ENCODE peak calls at places on chromosomes 6 and 20, in six cellular contexts. P is body of pancreas, X is lower lobe of right lung, G is psoas muscle, F is H1, K is cardiac muscle cell. R is an unnamed sample. For H3K9me3, the result is how much of the 10 kb centered on the place peaks cover.

GRCh38 chr6:1904494-1904854 is 294.8 kb downstream of the FOXC1 start:
- DNase-seq in G (no peak), K (peak), X (no peak), P (peak), F (no peak), R (no peak)

GRCh38 chr6:128432394-128432793 is 88.0 kb downstream of the PTPRK start:
- DNase-seq in F (no peak), P (no peak), G (no peak), X (no peak), K (peak), R (no peak)

GRCh38 chr20:57884956-57885355 is 175.1 kb upstream of the PMEPA1 start:
- DNase-seq in G (no peak), X (no peak), F (no peak), K (no peak), P (no peak), R (no peak)

GRCh38 chr6:142448091-142448729 is 146.4 kb downstream of the ADGRG6 start:
- DNase-seq in F (no peak), G (no peak), X (no peak), K (no peak), P (no peak), R (no peak)

GRCh38 chr6:147448775-147449174 is 59.7 kb upstream of the SAMD5 start:
- DNase-seq in K (no peak), P (no peak), G (no peak), F (no peak), X (no peak), R (no peak)

GRCh38 chr6:106913676-106914280 is 60.8 kb downstream of the CD24 start:
- DNase-seq in P (no peak), K (no peak), X (no peak), F (no peak), G (no peak), R (peak)

GRCh38 chr6:39357998-39358686 is 35.6 kb upstream of the KCNK16 start:
- DNase-seq in K (peak), F (no peak), G (no peak), X (no peak), P (peak), R (no peak)

GRCh38 chr6:139538366-139538765 is 163.9 kb upstream of the CITED2 start:
- DNase-seq in X (no peak), P (no peak), F (no peak), G (no peak), K (no peak), R (no peak)

GRCh38 chr6:34919651-34920050 is 30.6 kb downstream of the ANKS1A start:
- DNase-seq in G (no peak), F (no peak), K (peak), X (no peak), P (no peak), R (no peak)

GRCh38 chr20:62225026-62225425 is 4.9 kb upstream of the HRH3 start:
- DNase-seq in X (no peak), P (no peak), K (no peak), G (no peak), F (no peak), R (no peak)

GRCh38 chr6:151179321-151179720 is 60.4 kb upstream of the AKAP12 start:
- DNase-seq in X (no peak), G (no peak), P (no peak), F (no peak), K (peak), R (no peak)

GRCh38 chr20:33914871-33915270 is 78.8 kb upstream of the RALY start:
- DNase-seq in X (no peak), G (no peak), K (peak), F (no peak), P (no peak), R (no peak)

GRCh38 chr6:128036808-128037570 is 136.1 kb upstream of the THEMIS start:
- DNase-seq in X (no peak), K (peak), F (no peak), G (no peak), P (no peak), R (no peak)

GRCh38 chr20:22925613-22925983 is 109.5 kb upstream of the SSTR4 start:
- DNase-seq in K (peak), G (no peak), P (no peak), X (no peak), F (no peak), R (no peak)

GRCh38 chr6:125640441-125641150 is 108.8 kb upstream of the HEY2 start:
- DNase-seq in G (no peak), X (no peak), F (no peak), K (no peak), P (no peak), R (no peak)

GRCh38 chr6:170147832-170148708 is 142.8 kb downstream of the DLL1 start:
- DNase-seq in P (peak), K (no peak), X (peak), G (peak), F (no peak), R (no peak)

GRCh38 chr20:5835234-5835845 is 85.1 kb downstream of the SHLD1 start:
- DNase-seq in G (peak), K (peak), X (no peak), F (no peak), P (peak), R (no peak)

GRCh38 chr6:100176321-100176950 is 182.4 kb upstream of the MCHR2 start:
- DNase-seq in P (peak), K (peak), F (no peak), G (no peak), X (no peak), R (peak)

GRCh38 chr6:15551798-15552197 is 111.0 kb downstream of the DTNBP1 start:
- DNase-seq in F (no peak), P (peak), G (no peak), K (peak), X (no peak), R (no peak)

GRCh38 chr20:17443326-17443858 is 87.8 kb downstream of the BFSP1 start:
- DNase-seq in F (no peak), K (no peak), G (no peak), X (no peak), P (no peak), R (no peak)

GRCh38 chr6:76381612-76382011 is 309.1 kb upstream of the IMPG1 start:
- DNase-seq in K (no peak), G (no peak), F (no peak), P (no peak), X (no peak), R (no peak)

GRCh38 chr20:18058661-18059467 is 1.1 kb upstream of the OVOL2 start:
- DNase-seq in K (no peak), F (peak), P (peak), X (peak), G (no peak), R (peak)

GRCh38 chr6:122817766-122818165 is 28.7 kb downstream of the SMPDL3A start:
- DNase-seq in K (no peak), F (no peak), X (no peak), G (no peak), P (no peak), R (no peak)

GRCh38 chr6:328184-328670 is 35.9 kb downstream of the DUSP22 start:
- DNase-seq in X (peak), G (no peak), K (peak), F (no peak), P (no peak), R (no peak)

GRCh38 chr20:24850206-24850605 is 98.9 kb upstream of the CST7 start:
- DNase-seq in P (no peak), K (no peak), G (no peak), X (no peak), F (no peak), R (no peak)
- H3K9me3 ChIP-seq in P (under half), K (under half), G (under half), X (under half), F (under half), R (under half)

GRCh38 chr6:31897612-31898199 is at the start of gene EHMT2:
- DNase-seq in F (peak), X (peak), P (peak), G (peak), K (peak), R (peak)
- TF ChIP-seq CTCF in F (no peak), X (no peak), P (no peak), G (peak), K (no peak), R (no peak)

DNA sequence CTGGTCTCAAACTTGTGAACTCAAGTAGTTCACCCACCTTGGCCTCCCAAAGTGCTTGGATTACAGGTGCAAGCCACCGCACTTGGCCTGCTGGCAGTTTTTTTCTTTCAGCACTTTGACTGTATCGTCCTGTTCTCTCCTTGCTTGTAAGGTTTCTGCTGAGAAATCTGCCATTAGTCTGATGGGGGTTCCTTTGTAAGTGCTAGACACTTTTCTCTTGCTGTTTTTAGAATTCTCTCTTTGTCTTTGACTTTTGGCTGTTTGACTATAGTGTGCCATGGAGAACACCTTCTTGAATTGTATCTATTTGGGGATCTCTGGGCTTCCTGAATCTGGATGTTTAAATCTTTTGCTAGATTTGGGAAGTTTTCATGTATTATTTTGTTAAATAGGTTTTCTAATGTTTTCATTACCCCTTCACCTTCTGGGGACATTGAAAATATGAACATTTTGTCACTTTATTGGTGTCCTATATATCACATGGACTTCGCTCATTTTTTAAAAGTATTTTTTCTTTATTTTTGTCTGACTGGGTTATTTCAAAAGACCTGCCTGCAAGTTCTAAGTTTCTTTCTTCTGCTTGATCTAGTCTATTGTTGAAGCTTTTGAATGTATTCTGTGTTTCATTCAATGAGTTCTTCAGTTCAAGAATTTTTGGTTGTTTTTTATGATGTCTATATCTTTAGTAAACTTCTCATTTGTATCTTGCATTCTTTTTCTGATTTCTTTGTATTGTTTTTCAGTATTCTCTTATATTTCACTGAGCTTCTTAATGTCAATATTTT is 22.1 kb downstream of the GJA10 start:
- DNase-seq in X (no peak), P (no peak), G (no peak), K (no peak), F (no peak), R (no peak)
- H3K4me3 ChIP-seq in X (no peak), P (no peak), G (no peak), K (no peak), F (no peak), R (no peak)

GRCh38 chr6:11096109-11096508 is 2.5 kb downstream of the SMIM13 start:
- DNase-seq in G (no peak), X (no peak), F (no peak), K (peak), P (peak), R (peak)

GRCh38 chr6:11103065-11103464 is 8.5 kb downstream of the ERVFRD-1 start:
- DNase-seq in K (no peak), F (no peak), X (no peak), P (no peak), G (no peak), R (no peak)

GRCh38 chr6:11098009-11098408 is 4.4 kb downstream of the SMIM13 start:
- DNase-seq in X (no peak), G (no peak), P (no peak), K (no peak), F (no peak), R (no peak)

GRCh38 chr6:11097476-11097875 is 3.8 kb downstream of the SMIM13 start:
- DNase-seq in G (no peak), F (no peak), X (no peak), P (no peak), K (peak), R (no peak)

GRCh38 chr6:11101417-11101816 is 7.8 kb downstream of the SMIM13 start:
- DNase-seq in K (no peak), F (no peak), G (no peak), X (no peak), P (no peak), R (no peak)
- H3K9me3 ChIP-seq in K (under half), F (under half), G (under half), X (under half), P (under half), R (under half)

GRCh38 chr6:88426005-88426404 is 259.9 kb upstream of the CNR1 start:
- DNase-seq in P (no peak), X (no peak), F (no peak), K (no peak), G (no peak), R (no peak)

GRCh38 chr6:88428068-88428467 is 261.9 kb upstream of the CNR1 start:
- DNase-seq in X (no peak), P (no peak), F (no peak), G (no peak), K (no peak), R (no peak)

DNA sequence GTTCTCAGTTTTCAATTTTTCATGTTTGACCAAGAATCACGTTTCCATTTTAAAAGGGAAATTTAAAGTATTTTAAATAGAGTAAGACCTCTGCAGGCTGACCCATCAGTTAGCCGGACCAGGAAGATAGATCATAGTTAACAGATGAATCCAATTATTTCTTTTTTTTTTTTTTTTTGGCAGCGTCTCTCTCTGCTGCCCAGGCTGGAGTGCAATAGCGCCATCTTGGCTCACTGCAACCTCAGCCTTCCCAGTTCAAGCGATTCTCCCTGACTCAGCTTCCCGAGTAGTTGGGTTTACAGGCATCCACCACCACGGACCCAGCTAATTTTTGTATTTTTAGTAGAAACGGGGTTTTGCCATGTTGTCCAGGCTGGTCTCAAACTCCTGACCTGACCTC is 256.7 kb upstream of the CNR1 start:
- DNase-seq in F (no peak), K (no peak), P (no peak), G (no peak), X (no peak), R (no peak)
- TF ChIP-seq CTCF in F (peak), K (no peak), P (no peak), G (no peak), X (no peak), R (peak)

GRCh38 chr20:41316009-41316408 is 1.5 kb downstream of the ZHX3 start:
- DNase-seq in P (no peak), X (no peak), F (no peak), G (no peak), K (no peak), R (peak)
- H3K4me3 ChIP-seq in P (no peak), X (peak), F (no peak), G (peak), K (no peak), R (no peak)

DNA sequence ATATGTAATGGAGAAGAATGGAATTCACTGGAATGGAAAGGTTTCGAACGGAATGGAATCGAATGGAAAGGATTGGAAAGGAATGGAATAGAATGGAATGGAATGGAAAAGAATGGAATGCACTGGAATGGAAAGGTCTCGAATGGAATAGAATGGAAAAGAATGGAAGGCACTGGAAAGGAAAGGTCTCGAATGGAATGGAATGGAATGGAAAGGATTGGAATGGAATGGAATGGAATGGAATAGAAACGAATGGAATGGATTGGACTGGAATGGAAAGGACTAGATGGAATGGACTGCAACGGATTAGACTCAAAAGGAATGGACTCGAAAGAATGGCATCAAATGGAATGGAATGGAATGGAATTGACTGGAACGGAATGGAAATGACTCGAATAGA is 20.5 kb upstream of the DEFB115 start:
- DNase-seq in P (no peak), G (no peak), K (no peak), X (no peak), F (no peak), R (no peak)
- H3K9me3 ChIP-seq in P (under half), G (half or more), K (under half), X (half or more), F (half or more), R (half or more)

DNA sequence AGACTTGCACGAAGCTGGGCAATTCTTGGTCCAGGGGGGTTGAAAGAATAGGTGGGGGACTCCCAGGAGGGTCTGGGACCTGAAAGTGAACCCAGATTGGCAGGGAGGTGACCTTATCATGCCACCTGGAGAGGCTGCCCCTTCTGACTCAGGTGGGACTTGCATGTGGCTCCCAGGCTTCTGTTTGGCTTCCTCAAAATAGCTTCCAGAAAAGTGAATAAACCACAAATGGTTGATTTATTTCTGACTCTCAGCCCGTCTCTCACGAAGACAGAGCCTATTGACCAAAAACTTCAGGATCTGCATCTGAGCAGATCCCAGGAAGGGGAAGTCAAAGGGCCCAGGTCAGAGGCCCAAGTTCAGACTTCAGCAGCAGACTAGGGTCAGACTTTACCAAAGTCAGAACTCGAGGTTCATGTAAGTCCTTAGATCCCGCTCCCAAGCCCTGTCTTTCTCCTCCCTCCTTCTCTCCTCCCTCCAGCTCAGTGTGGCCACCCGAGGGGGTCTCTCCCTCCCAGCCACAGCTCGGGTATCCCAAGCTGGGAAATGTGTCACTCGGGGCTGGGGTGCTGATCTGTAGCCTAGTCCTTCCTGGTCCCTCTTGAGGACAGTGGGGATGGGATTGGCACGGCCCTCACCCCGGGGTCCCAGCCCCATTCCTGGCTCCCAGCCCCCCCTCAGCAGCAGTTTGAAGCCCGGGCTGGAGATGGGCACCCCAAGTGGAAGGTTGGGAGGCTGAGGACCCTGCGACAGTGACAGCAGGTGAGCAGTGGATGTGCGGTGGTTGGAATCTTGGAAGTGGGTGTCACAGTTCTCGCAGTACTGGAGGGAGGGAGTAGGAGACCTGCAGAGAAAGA is 1.5 kb upstream of the C6orf47 start:
- DNase-seq in G (no peak), F (no peak), P (no peak), X (no peak), K (no peak), R (no peak)
- TF ChIP-seq CTCF in G (no peak), F (no peak), P (no peak), X (no peak), K (no peak), R (no peak)

DNA sequence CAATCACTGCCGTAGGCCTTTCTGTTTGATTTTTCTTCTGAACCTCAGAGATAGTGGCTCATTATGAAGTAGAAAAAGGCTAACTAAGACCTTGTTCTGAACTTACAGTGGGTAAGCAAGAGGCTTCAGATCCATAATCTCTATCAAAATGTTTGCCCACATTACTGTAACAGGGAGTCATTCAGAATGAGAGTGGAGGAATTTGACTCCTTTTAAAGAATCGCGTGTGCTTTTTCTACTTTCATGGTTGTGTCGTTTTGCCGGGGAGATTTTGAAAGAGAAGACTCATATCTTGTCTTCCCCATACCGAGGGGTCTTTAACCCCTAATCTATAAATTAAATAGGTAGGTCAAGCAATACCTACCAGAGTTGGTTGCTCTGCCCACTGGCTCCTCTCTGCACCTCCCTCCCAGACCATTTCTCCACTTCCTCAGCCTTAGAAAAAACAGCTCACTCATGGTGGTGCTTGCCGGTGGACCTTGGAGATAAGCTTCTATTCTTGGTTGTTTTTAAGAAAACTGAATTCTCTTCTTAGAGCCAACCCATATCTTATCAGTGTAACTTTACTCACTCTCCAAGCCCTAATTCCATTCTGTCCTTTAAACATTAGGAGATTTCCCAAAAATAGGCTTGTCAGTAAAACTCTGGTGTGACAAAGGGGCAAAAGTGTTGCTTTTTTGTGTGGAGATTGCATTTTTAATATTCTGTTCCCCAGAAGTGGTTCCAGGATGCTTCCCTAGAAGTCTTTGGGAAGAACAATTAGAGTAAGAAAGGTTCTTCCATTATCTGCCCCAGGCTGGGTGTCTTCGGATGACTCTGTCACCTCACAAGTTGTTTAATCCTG is 56.6 kb downstream of the E2F3 start:
- DNase-seq in G (no peak), P (no peak), F (no peak), K (peak), X (no peak), R (no peak)
- H3K4me3 ChIP-seq in G (no peak), P (no peak), F (no peak), K (no peak), X (no peak), R (no peak)

GRCh38 chr6:27358786-27359185 is 29.8 kb upstream of the ZNF391 start:
- DNase-seq in F (no peak), K (no peak), X (no peak), G (no peak), P (no peak), R (no peak)

GRCh38 chr6:27359231-27359630 is 29.3 kb upstream of the ZNF391 start:
- DNase-seq in K (no peak), G (no peak), P (no peak), F (no peak), X (no peak), R (no peak)
- H3K9me3 ChIP-seq in K (under half), G (half or more), P (under half), F (under half), X (under half), R (under half)